ENCODE peak calls at places on chromosomes 4 and X, in five cellular contexts. C, G, U, S and O are unnamed samples.

GRCh38 chr4:114036426-114036825 is 57.0 kb upstream of the ARSJ start:
- DNase-seq in C (no peak), U (no peak), S (no peak), G (no peak), O (no peak)

GRCh38 chr4:152655272-152656129 is 24.3 kb downstream of the TMEM154 start:
- DNase-seq in U (no peak), G (no peak), S (no peak), C (no peak), O (no peak)

GRCh38 chr4:73844352-73844751 is 7.9 kb downstream of the CXCL6 start:
- DNase-seq in C (no peak), U (no peak), S (no peak), G (no peak), O (no peak)

GRCh38 chr4:46016306-46016705 is 107.5 kb downstream of the GABRG1 start:
- DNase-seq in G (no peak), S (no peak), C (no peak), U (no peak), O (no peak)

GRCh38 chr4:3688018-3688998 is 77.9 kb upstream of the ADRA2C start:
- DNase-seq in G (no peak), U (no peak), C (no peak), S (no peak), O (no peak)

GRCh38 chrX:133415276-133416105 is at the start of gene GPC4:
- DNase-seq in U (no peak), S (no peak), G (no peak), C (peak; percentile 57), O (no peak)

GRCh38 chr4:107379054-107379869 is 340.8 kb downstream of the PAPSS1 start:
- DNase-seq in S (no peak), U (no peak), C (no peak), G (no peak), O (no peak)

GRCh38 chr4:26344901-26345300 is 24.1 kb downstream of the RBPJ start:
- DNase-seq in S (no peak), U (no peak), G (no peak), C (no peak), O (no peak)

GRCh38 chrX:105882581-105883275 is 60.4 kb downstream of the NRK start:
- DNase-seq in U (no peak), S (no peak), C (no peak), G (no peak), O (no peak)

GRCh38 chr4:48079972-48080391 is 54.1 kb downstream of the TXK start:
- DNase-seq in U (no peak), G (no peak), S (no peak), C (no peak), O (no peak)

GRCh38 chr4:117514779-117515178 is 429.4 kb upstream of the TRAM1L1 start:
- DNase-seq in C (no peak), U (no peak), G (no peak), S (no peak), O (no peak)

GRCh38 chrX:118626346-118626745 is 101.1 kb upstream of the IL13RA1 start:
- DNase-seq in S (no peak), G (no peak), U (no peak), C (no peak), O (no peak)

GRCh38 chrX:17597836-17598434 is 139.4 kb upstream of the SCML1 start:
- DNase-seq in G (no peak), S (no peak), C (no peak), U (no peak), O (no peak)

GRCh38 chr4:139200506-139200905 is 23.5 kb upstream of the ELF2 start:
- DNase-seq in G (no peak), U (no peak), S (no peak), C (no peak), O (no peak)

GRCh38 chr4:74483226-74483911 is 38.4 kb downstream of the AREG start:
- DNase-seq in U (no peak), C (no peak), G (no peak), S (no peak), O (peak; percentile 11)

GRCh38 chrX:475926-476723 is 89.4 kb upstream of the PPP2R3B start:
- DNase-seq in C (no peak), S (no peak), U (no peak), G (no peak), O (no peak)

GRCh38 chrX:76279007-76279406 is 106.1 kb downstream of the PBDC1 start:
- DNase-seq in S (peak; percentile 17), G (peak; percentile 37), U (peak; percentile 5), C (peak; percentile 22), O (peak; percentile 9)

GRCh38 chr4:28555851-28556250 is 1695.2 kb downstream of the STIM2 start:
- DNase-seq in S (no peak), G (no peak), U (no peak), C (no peak), O (no peak)

GRCh38 chr4:5664778-5665177 is 43.6 kb downstream of the EVC2 start:
- DNase-seq in U (no peak), G (no peak), S (no peak), C (no peak), O (no peak)

GRCh38 chr4:24973471-24974251 is 57.1 kb downstream of the LGI2 start:
- DNase-seq in S (no peak), C (no peak), G (peak; percentile 36), U (no peak), O (no peak)

GRCh38 chrX:52034211-52034610 is 34.8 kb downstream of the MAGED4B start:
- DNase-seq in G (no peak), C (no peak), S (no peak), U (no peak), O (no peak)

GRCh38 chrX:77426811-77427210 is 20.4 kb upstream of the FGF16 start:
- DNase-seq in G (no peak), C (no peak), U (no peak), S (no peak), O (no peak)

GRCh38 chr4:138507527-138507926 is 265.4 kb upstream of the SLC7A11 start:
- DNase-seq in U (no peak), G (no peak), S (no peak), C (no peak), O (no peak)

GRCh38 chr4:3649491-3649890 is 116.7 kb upstream of the ADRA2C start:
- DNase-seq in S (no peak), C (no peak), G (no peak), U (no peak), O (no peak)

GRCh38 chr4:150039790-150040189 is 38.5 kb upstream of the DCLK2 start:
- DNase-seq in U (no peak), C (no peak), S (no peak), G (no peak), O (no peak)

GRCh38 chr4:77619408-77619807 is 13.8 kb downstream of the CXCL13 start:
- DNase-seq in U (no peak), C (no peak), S (no peak), G (no peak), O (no peak)
- TF ChIP-seq SRF in U (no peak), C (no peak), S (no peak), G (no peak), O (no peak)

GRCh38 chrX:15310117-15310516 is 5.3 kb downstream of the ASB11 start:
- DNase-seq in S (no peak), C (no peak), U (no peak), G (no peak), O (peak; percentile 20)
- TF ChIP-seq SRF in S (no peak), C (no peak), U (no peak), G (no peak), O (no peak)

DNA sequence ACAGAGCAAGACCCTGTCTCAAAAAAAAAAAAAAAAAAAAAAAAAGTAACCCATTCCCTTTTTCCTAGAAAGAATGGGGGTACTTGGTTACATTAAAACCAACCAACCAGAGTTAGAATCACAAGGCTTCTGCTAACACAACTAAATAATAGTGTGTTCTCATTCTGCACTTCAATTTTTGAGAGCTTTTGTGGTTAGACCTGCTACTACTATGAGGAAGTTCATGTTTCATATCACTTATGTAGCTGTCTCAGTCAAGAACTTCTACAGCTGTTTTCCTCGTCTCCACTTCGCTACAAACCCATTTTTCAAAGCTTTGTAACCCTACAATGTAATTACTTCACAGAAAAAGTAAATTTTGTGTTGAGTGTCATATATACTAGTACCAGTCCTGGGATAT is 58.3 kb downstream of the PDHA2 start:
- DNase-seq in S (no peak), C (no peak), U (no peak), G (no peak), O (no peak)
- TF ChIP-seq SRF in S (no peak), C (no peak), U (no peak), G (no peak), O (no peak)

GRCh38 chr4:2276581-2277325 is 14.8 kb upstream of the MXD4 start:
- DNase-seq in S (no peak), G (no peak), U (no peak), C (no peak), O (no peak)
- TF ChIP-seq SRF in S (no peak), G (no peak), U (no peak), C (no peak), O (no peak)

GRCh38 chrX:41240504-41240903 is 93.5 kb upstream of the DDX3X start:
- DNase-seq in G (no peak), C (no peak), S (no peak), U (no peak), O (no peak)

GRCh38 chrX:41236629-41237028 is 97.3 kb upstream of the DDX3X start:
- DNase-seq in C (no peak), U (peak; percentile 64), G (no peak), S (no peak), O (no peak)

GRCh38 chrX:41241962-41242361 is 92.0 kb upstream of the DDX3X start:
- DNase-seq in G (no peak), S (no peak), U (no peak), C (no peak), O (no peak)

GRCh38 chrX:41234962-41235361 is 99.0 kb upstream of the DDX3X start:
- DNase-seq in U (peak; percentile 19), C (no peak), G (no peak), S (no peak), O (no peak)

DNA sequence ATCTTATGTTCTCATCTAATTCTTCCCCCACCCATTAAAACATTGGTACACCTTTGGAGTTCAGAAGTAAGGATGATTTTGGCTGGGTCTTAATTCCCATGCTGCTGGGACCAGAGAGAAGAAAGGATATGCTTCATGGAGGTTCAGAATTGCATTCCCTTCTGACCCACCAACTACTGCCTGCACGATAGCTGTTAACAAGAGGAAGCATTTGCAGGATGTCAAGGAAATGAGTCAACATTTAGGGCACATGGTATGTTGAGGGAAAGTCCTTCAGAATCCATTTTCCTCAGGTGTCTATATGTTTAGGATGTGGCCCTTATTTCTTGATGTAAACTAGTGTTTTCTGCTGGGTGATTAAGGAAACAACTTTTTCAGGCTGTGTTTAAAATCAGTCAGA is 95.4 kb upstream of the DDX3X start:
- DNase-seq in S (no peak), C (no peak), G (no peak), U (no peak), O (peak; percentile 5)
- TF ChIP-seq SRF in S (no peak), C (no peak), G (no peak), U (no peak), O (no peak)

GRCh38 chr4:146243141-146243882 is 29.0 kb downstream of the REELD1 start:
- DNase-seq in C (no peak), G (no peak), S (peak; percentile 36), U (peak; percentile 45), O (peak; percentile 55)
- TF ChIP-seq SRF in C (no peak), G (no peak), S (no peak), U (no peak), O (no peak)

DNA sequence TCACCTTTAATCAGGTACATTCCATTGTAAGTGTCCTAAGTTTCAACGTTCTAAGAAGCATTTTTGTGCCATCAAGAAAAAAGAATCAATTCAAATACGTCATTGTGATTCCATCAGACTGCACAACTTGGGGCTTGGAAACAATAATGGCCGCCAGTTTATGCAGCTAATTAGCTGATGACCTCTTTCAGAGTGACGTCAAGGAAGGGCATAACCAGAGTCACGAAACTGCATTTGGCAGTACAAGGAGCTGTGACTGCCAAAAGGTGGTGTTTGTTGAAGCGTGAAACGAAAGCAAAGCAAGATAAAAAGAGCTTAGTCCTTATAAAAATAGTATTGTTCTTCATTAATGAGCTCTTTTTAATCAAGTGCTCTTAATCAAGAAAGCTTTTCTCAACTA is 81.1 kb upstream of the SH3RF1 start:
- DNase-seq in S (no peak), U (no peak), G (no peak), C (no peak), O (no peak)
- TF ChIP-seq SRF in S (no peak), U (no peak), G (no peak), C (no peak), O (no peak)